ENCODE peak calls at places on chromosomes 12 and 14, in seven cellular contexts. U is upper lobe of right lung; S is astrocyte of the spinal cord; C is HepG2; B is epithelial cell of esophagus; D is CD8-positive, alpha-beta T cell; M is NB4. V is an unnamed sample.

GRCh38 chr12:7859552-7859951 is 13.2 kb downstream of the SLC2A14 start:
- DNase-seq in U (no peak), S (peak), C (no peak), B (no peak), D (no peak), M (no peak), V (no peak)

GRCh38 chr12:70724444-70724843 is 87.2 kb upstream of the PTPRB start:
- DNase-seq in U (no peak), S (peak), C (no peak), B (peak), D (no peak), M (peak), V (no peak)

GRCh38 chr14:92967346-92967926 is 44.5 kb downstream of the CHGA start:
- DNase-seq in U (no peak), S (no peak), C (no peak), B (no peak), D (no peak), M (no peak), V (no peak)

GRCh38 chr12:8034802-8035201 is 2.3 kb downstream of the FOXJ2 start:
- DNase-seq in U (no peak), S (no peak), C (no peak), B (peak), D (no peak), M (no peak), V (no peak)

GRCh38 chr14:103121846-103122577 is 1.2 kb upstream of the TNFAIP2 start:
- DNase-seq in U (peak), S (peak), C (peak), B (peak), D (no peak), M (peak), V (peak)

GRCh38 chr14:96299441-96299840 is 43.4 kb downstream of the BDKRB1 start:
- DNase-seq in U (no peak), S (no peak), C (no peak), B (no peak), D (no peak), M (no peak), V (no peak)

GRCh38 chr14:22523283-22523682 is 65.7 kb downstream of the DAD1 start:
- DNase-seq in U (no peak), S (no peak), C (no peak), B (no peak), D (no peak), M (no peak), V (no peak)

GRCh38 chr14:65096323-65097089 is 5.8 kb downstream of the MAX start:
- DNase-seq in U (no peak), S (no peak), C (no peak), B (peak), D (no peak), M (no peak), V (no peak)

GRCh38 chr14:91284146-91284790 is 39.8 kb upstream of the GPR68 start:
- DNase-seq in U (no peak), S (peak), C (no peak), B (peak), D (no peak), M (no peak), V (peak)

DNA sequence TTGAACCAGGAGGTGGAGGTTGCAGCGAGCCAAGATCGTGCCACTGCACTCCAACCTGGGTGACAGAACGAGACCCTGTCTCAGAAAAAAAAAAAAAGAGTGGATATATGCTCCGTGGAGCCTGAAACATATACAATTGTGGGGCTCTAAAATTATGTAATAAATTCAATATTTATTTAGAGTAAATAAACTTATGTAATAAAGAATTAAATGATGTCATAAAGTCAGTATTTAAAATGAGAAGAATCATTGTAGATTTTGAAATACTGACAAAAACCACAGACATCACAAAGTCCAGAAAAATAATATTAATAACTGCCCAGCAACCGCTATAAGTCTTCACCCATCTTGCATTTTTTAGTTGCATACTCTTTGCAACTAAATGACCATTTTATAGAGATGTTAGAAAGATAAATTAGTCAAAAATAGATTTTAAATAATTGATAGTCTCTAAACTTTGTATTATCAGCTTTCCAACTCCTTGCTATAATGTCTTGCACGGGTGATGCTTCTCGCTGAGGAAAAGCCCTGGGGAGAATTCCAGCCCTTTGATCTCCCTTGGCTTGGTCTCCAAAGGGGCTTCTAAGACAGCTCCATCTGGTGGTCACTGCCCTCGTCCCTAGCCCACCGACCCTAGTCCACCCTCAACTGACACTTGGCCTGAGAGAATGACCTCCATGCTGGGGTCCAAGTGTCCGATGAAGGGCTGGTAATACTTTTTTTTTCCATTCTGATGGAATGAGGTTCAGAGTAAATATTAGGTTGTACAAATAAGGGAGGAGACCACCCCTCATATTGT is 7.9 kb upstream of the TMBIM6 start:
- DNase-seq in U (no peak), S (no peak), C (peak), B (no peak), D (no peak), M (no peak), V (no peak)
- TF ChIP-seq CTCF in U (no peak), S (no peak), C (peak), B (no peak), D (no peak), M (no peak), V (no peak)

DNA sequence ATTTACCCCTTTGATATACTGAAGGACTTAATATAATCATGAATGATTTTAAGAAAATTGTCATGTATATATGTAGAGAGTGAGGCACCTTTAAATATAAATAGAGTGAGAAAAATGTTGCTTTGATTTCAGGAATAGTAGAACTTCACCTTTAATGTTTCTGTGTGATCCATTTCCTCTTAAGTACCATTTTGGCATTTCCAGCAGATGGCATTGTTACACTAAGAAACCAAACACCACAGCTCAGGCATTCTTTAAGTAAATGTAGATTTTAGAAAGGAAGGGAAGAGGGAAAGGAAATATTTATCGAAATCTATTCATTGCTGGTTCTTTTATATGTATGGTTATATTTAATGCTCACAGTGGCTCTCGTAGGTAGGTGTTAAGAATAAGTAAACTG is 556.7 kb upstream of the FBXO33 start:
- DNase-seq in U (no peak), S (peak), C (peak), B (peak), D (no peak), M (peak), V (peak)
- TF ChIP-seq CTCF in U (peak), S (peak), C (peak), B (peak), D (no peak), M (peak), V (peak)

DNA sequence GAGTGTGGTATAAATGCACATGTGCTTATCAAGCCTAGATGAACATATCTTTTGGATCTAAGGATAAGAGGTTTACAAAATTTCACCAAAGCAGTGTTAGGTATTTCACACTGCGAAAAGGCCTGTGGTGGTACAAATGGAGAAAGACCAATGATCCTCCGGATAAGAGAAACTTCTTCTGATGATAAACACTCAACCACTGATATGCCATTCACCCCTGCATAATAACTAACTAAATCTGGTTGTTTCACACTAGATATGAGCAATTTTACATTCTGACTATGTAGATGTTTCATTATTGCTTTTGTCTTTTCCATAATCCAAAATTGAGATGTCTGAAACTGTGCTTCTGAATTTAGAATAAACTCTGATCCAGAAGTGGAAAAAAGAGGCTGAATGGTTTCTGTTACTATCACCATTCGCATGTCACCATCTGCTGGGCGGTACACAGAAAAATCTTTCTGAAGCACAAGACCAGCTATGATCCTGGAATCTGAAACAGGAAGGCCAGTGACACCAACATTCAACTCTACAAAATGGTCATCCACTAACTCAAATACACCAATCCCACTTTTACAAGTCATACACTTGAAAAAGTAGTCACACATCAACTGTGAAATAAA is 1.3 kb downstream of the BBS10 start:
- DNase-seq in U (no peak), S (peak), C (peak), B (peak), D (no peak), M (peak), V (peak)
- TF ChIP-seq CTCF in U (peak), S (peak), C (peak), B (peak), D (no peak), M (no peak), V (peak)

GRCh38 chr12:76117067-76117691 is 32.7 kb upstream of the NAP1L1 start:
- DNase-seq in U (no peak), S (no peak), C (no peak), B (no peak), D (no peak), M (no peak), V (no peak)
- TF ChIP-seq CTCF in U (no peak), S (no peak), C (no peak), B (no peak), D (no peak), M (no peak), V (no peak)

GRCh38 chr12:23504641-23505399 is 444.6 kb downstream of the SOX5 start:
- DNase-seq in U (no peak), S (no peak), C (no peak), B (peak), D (no peak), M (no peak), V (no peak)
- TF ChIP-seq CTCF in U (no peak), S (no peak), C (no peak), B (no peak), D (no peak), M (no peak), V (no peak)

GRCh38 chr12:16495196-16495595 is 110.8 kb downstream of the LMO3 start:
- DNase-seq in U (no peak), S (no peak), C (no peak), B (no peak), D (no peak), M (no peak), V (no peak)

GRCh38 chr12:16492820-16493797 is 112.9 kb downstream of the LMO3 start:
- DNase-seq in U (no peak), S (no peak), C (peak), B (no peak), D (no peak), M (no peak), V (no peak)

GRCh38 chr12:16492240-16492639 is 113.7 kb downstream of the LMO3 start:
- DNase-seq in U (no peak), S (no peak), C (no peak), B (no peak), D (no peak), M (no peak), V (no peak)
- TF ChIP-seq CTCF in U (no peak), S (no peak), C (no peak), B (no peak), D (no peak), M (no peak), V (no peak)

DNA sequence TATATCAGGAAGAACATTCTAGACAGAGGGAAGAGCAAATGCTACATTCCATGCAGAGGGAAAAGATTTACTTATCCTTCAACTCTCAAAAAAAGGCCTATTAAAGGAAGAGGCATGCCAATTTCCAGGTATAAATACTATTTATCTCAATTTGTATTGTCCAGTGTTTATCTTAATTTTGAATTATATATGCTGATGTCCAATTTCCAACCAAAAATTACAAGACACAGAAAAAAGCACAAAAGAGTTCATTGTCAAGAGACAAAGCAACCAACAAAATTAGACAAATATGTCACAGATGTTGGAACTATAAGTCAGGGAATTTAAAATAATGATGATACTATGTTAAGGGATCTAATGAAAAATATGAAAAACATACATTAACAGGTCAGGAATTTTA is 286.6 kb upstream of the SFSWAP start:
- DNase-seq in U (no peak), S (no peak), C (no peak), B (no peak), D (no peak), M (no peak), V (no peak)
- TF ChIP-seq CTCF in U (no peak), S (no peak), C (no peak), B (no peak), D (no peak), M (no peak), V (no peak)

GRCh38 chr12:67617619-67618018 is 30.9 kb upstream of the DYRK2 start:
- DNase-seq in U (no peak), S (no peak), C (no peak), B (no peak), D (no peak), M (no peak), V (no peak)
- TF ChIP-seq CTCF in U (no peak), S (no peak), C (no peak), B (no peak), D (no peak), M (no peak), V (no peak)

V was measured in RWPE1.